ENCODE peak calls at places on chromosomes 16 and 17, in seven cellular contexts. I, Z, M, R, W, K and V are unnamed samples.

GRCh38 chr17:44794699-44795413 is 35.2 kb downstream of the GJC1 start:
- DNase-seq in I (no peak), Z (peak; percentile 71), M (no peak), R (no peak), W (peak; percentile 87), K (peak; percentile 41), V (peak; percentile 14)

GRCh38 chr17:9512323-9513168 is 63.1 kb downstream of the STX8 start:
- DNase-seq in I (peak; percentile 57), Z (peak; percentile 42), M (no peak), R (no peak), W (no peak), K (peak; percentile 17), V (no peak)

GRCh38 chr16:24508614-24509013 is 30.8 kb upstream of the RBBP6 start:
- DNase-seq in I (no peak), Z (peak; percentile 80), M (no peak), R (no peak), W (no peak), K (no peak), V (no peak)

GRCh38 chr16:17233301-17234002 is 237.3 kb downstream of the XYLT1 start:
- DNase-seq in I (no peak), Z (no peak), M (no peak), R (no peak), W (no peak), K (no peak), V (no peak)

GRCh38 chr17:79922161-79922569 is 82.9 kb upstream of the CBX4 start:
- DNase-seq in I (no peak), Z (no peak), M (no peak), R (no peak), W (no peak), K (no peak), V (no peak)

GRCh38 chr17:32481193-32481592 is 5.6 kb upstream of the CDK5R1 start:
- DNase-seq in I (no peak), Z (no peak), M (no peak), R (no peak), W (no peak), K (no peak), V (no peak)

GRCh38 chr16:87968541-87968940 is 17.3 kb downstream of the BANP start:
- DNase-seq in I (no peak), Z (peak; percentile 36), M (no peak), R (no peak), W (no peak), K (no peak), V (no peak)

GRCh38 chr16:27164280-27164837 is 39.0 kb upstream of the KDM8 start:
- DNase-seq in I (no peak), Z (peak; percentile 15), M (no peak), R (no peak), W (no peak), K (no peak), V (no peak)

GRCh38 chr17:4176803-4177472 is 33.9 kb downstream of the CYB5D2 start:
- DNase-seq in I (no peak), Z (no peak), M (no peak), R (no peak), W (no peak), K (no peak), V (no peak)

GRCh38 chr17:42674755-42675347 is 1.9 kb downstream of the PLEKHH3 start:
- DNase-seq in I (no peak), Z (no peak), M (no peak), R (peak; percentile 72), W (no peak), K (no peak), V (no peak)